ENCODE peak calls at places on chromosome 20, in seven cellular contexts. U is mammary epithelial cell, Q is PC-3, R is K562, H is fibroblast of lung, I is MM.1S, V is HCT116. G is an unnamed sample. For H3K4me1, the result is how much of the 10 kb centered on the place peaks cover.

GRCh38 chr20:32959351-32960221 is 44.6 kb downstream of the SUN5 start:
- DNase-seq in U (no peak), H (no peak), I (no peak), R (peak), V (no peak), Q (no peak), G (no peak)

GRCh38 chr20:58700823-58701222 is 8.2 kb downstream of the NPEPL1 start:
- DNase-seq in I (no peak), R (no peak), U (no peak), V (no peak), H (no peak), Q (no peak), G (no peak)

GRCh38 chr20:47137231-47137865 is 219.2 kb downstream of the ZMYND8 start:
- DNase-seq in I (no peak), R (no peak), Q (no peak), U (no peak), V (no peak), H (peak), G (peak)

GRCh38 chr20:7094438-7094997 is 327.0 kb downstream of the BMP2 start:
- DNase-seq in U (peak), Q (peak), H (peak), R (peak), V (peak), I (peak), G (no peak)

GRCh38 chr20:9839626-9840025 is 750 bp upstream of the PAK5 start:
- DNase-seq in V (no peak), U (peak), Q (no peak), I (no peak), R (no peak), H (no peak), G (no peak)

GRCh38 chr20:32007787-32008616 is 2.2 kb upstream of the CCM2L start:
- DNase-seq in V (no peak), H (no peak), Q (no peak), R (no peak), U (no peak), I (no peak), G (no peak)

GRCh38 chr20:64027981-64028685 is 7.8 kb upstream of the C20orf204 start:
- DNase-seq in H (no peak), R (no peak), U (no peak), I (no peak), V (no peak), Q (no peak), G (no peak)

GRCh38 chr20:34388678-34389077 is 25.6 kb downstream of the ITCH start:
- DNase-seq in Q (no peak), V (no peak), U (no peak), I (no peak), R (no peak), H (no peak), G (no peak)

GRCh38 chr20:3647418-3647817 is 15.8 kb downstream of the GFRA4 start:
- DNase-seq in I (no peak), Q (no peak), V (no peak), R (no peak), U (no peak), H (no peak), G (no peak)

GRCh38 chr20:58850693-58851174 is at the start of gene GNAS-AS1:
- DNase-seq in U (peak), I (peak), V (no peak), Q (no peak), H (peak), R (peak), G (peak)

GRCh38 chr20:916125-916799 is at the start of gene ANGPT4:
- DNase-seq in V (no peak), H (no peak), R (no peak), U (no peak), I (no peak), Q (no peak), G (peak)

GRCh38 chr20:7806831-7807230 is 133.4 kb downstream of the HAO1 start:
- DNase-seq in I (no peak), Q (peak), H (no peak), R (no peak), U (peak), V (no peak), G (no peak)

GRCh38 chr20:61333484-61334108 is 81.5 kb downstream of the CDH4 start:
- DNase-seq in I (no peak), U (no peak), V (no peak), Q (no peak), R (no peak), H (no peak), G (no peak)

GRCh38 chr20:36645353-36645752 is 643 bp downstream of the SLA2 start:
- DNase-seq in H (no peak), I (no peak), Q (no peak), U (no peak), R (no peak), V (no peak), G (no peak)

GRCh38 chr20:11852801-11853200 is 64.9 kb upstream of the BTBD3 start:
- DNase-seq in V (no peak), U (peak), R (no peak), H (peak), I (no peak), Q (peak), G (peak)

GRCh38 chr20:31989030-31989645 is 21.1 kb upstream of the CCM2L start:
- DNase-seq in H (no peak), Q (no peak), R (no peak), V (no peak), U (no peak), I (no peak), G (no peak)

GRCh38 chr20:37385659-37386504 is 39.9 kb downstream of the SRC start:
- DNase-seq in U (no peak), I (no peak), Q (no peak), V (no peak), H (no peak), R (no peak), G (no peak)

GRCh38 chr20:50521221-50521642 is 11.0 kb downstream of the PTPN1 start:
- DNase-seq in U (no peak), V (no peak), R (no peak), Q (no peak), I (no peak), H (no peak), G (no peak)

GRCh38 chr20:63128956-63129355 is 87.0 kb downstream of the YTHDF1 start:
- DNase-seq in Q (no peak), I (no peak), R (no peak), V (no peak), U (no peak), H (no peak), G (no peak)

GRCh38 chr20:49560646-49561045 is 7.3 kb downstream of the PTGIS start:
- DNase-seq in U (no peak), R (no peak), V (no peak), I (no peak), Q (no peak), H (no peak), G (no peak)

GRCh38 chr20:24782801-24783630 is 166.1 kb upstream of the CST7 start:
- DNase-seq in I (no peak), Q (peak), H (no peak), R (no peak), U (no peak), V (no peak), G (no peak)

GRCh38 chr20:25540273-25540672 is 45.1 kb downstream of the NINL start:
- DNase-seq in V (peak), Q (peak), H (no peak), R (no peak), I (peak), U (peak), G (no peak)

GRCh38 chr20:47551841-47552240 is 50.2 kb downstream of the NCOA3 start:
- DNase-seq in U (no peak), V (no peak), I (no peak), Q (no peak), R (no peak), H (no peak), G (no peak)

GRCh38 chr20:53736757-53737403 is 143.2 kb upstream of the ZNF217 start:
- DNase-seq in U (peak), H (no peak), R (no peak), Q (peak), V (no peak), I (peak), G (peak)

GRCh38 chr20:53738945-53739798 is 145.5 kb upstream of the ZNF217 start:
- DNase-seq in H (no peak), U (no peak), I (peak), Q (peak), R (peak), V (no peak), G (no peak)

GRCh38 chr20:53738039-53738944 is 144.7 kb upstream of the ZNF217 start:
- DNase-seq in U (peak), H (peak), I (peak), V (no peak), R (peak), Q (peak), G (peak)

GRCh38 chr20:53736122-53736756 is 142.6 kb upstream of the ZNF217 start:
- DNase-seq in R (no peak), U (peak), H (no peak), V (no peak), I (no peak), Q (peak), G (peak)

GRCh38 chr20:53737404-53738038 is 143.9 kb upstream of the ZNF217 start:
- DNase-seq in Q (peak), V (no peak), H (no peak), I (peak), R (peak), U (peak), G (peak)
- H3K4me3 ChIP-seq in Q (peak), V (no peak), H (no peak), I (peak), R (no peak), U (no peak), G (peak)

GRCh38 chr20:18414140-18414539 is 52.7 kb downstream of the DZANK1 start:
- DNase-seq in U (peak), V (no peak), I (peak), R (no peak), Q (no peak), H (no peak), G (no peak)
- H3K9ac ChIP-seq in U (no peak), V (no peak), I (no peak), R (no peak), Q (no peak), H (no peak), G (peak)

GRCh38 chr20:44643154-44643519 is 8.4 kb downstream of the ADA start:
- DNase-seq in H (no peak), V (no peak), Q (no peak), I (no peak), R (no peak), U (no peak), G (no peak)
- H3K4me1 ChIP-seq in H (under half), V (under half), Q (under half), I (half or more), R (under half), U (under half), G (under half)

DNA sequence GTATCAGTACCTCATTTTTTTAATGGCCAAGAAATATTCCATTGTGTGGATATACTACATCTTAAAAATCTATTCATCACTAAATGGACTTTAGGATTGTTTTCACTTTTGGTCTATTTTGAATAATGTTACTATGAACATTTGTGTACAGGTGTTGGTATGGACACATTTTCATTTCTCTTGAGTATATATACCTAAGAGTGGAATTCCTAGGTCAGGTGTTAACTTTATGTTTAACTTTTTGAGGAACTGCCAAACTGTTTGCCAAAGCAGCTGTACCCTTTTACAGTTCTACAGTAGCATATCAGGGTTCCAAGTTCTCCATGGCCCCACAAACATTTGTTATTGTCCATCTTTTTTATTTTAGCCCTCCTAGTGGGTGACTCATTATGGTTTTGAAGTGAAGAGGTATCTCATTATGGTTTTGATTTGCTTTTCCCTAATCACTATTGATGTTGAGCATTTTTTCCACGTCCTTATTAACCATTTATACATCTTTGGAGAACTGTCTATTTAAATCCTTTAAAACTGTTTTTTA is 28.2 kb downstream of the DSTN start:
- DNase-seq in H (no peak), I (no peak), V (no peak), Q (no peak), R (no peak), U (no peak), G (no peak)
- H3K4me3 ChIP-seq in H (no peak), I (no peak), V (no peak), Q (no peak), R (no peak), U (no peak), G (no peak)

GRCh38 chr20:21708738-21709534 is 3.5 kb downstream of the PAX1 start:
- DNase-seq in V (no peak), I (no peak), U (no peak), H (no peak), Q (no peak), R (no peak), G (no peak)

GRCh38 chr20:21709535-21709904 is 4.1 kb downstream of the PAX1 start:
- DNase-seq in V (no peak), I (no peak), H (no peak), Q (no peak), U (no peak), R (no peak), G (no peak)

GRCh38 chr20:21707267-21707666 is 1.8 kb downstream of the PAX1 start:
- DNase-seq in Q (no peak), U (no peak), R (no peak), V (no peak), H (no peak), I (no peak), G (no peak)

GRCh38 chr20:21706345-21707195 is 1.1 kb downstream of the PAX1 start:
- DNase-seq in V (no peak), I (no peak), H (no peak), U (no peak), R (no peak), Q (no peak), G (no peak)

DNA sequence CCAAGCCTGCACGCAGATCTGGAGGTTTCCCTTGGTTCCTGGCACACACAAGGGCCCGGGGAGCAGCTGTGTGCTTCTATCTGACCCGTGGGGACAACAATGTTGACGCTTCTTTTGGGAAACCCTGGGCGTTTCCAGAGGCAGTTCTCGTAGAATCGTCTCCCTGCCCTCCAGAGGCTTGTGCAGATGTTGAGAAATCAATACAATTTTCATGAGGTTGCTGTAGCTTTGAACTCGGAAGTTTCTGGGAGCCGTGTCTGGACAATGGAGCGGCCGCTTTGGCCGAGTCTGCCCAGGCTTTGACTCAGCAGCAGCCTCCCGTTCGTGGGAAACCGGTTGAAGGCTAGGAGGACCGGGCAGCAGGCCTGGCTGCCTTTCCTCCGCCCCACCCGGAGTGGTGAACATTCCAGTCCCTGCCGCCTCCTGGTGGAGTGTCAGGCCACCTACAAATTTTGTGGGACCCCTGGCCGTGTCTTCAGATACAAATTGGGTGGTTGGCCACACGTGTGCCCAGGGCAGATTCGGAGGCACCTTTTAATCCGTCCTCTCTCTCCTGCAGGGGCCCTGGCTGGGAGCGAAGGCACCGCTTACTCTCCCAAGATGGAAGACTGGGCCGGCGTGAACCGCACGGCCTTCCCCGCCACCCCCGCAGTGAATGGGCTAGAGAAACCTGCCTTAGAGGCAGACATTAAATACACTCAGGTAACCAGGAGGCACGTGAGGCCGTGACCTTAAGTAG is 2.7 kb downstream of the PAX1 start:
- DNase-seq in U (no peak), Q (no peak), V (no peak), H (no peak), I (no peak), R (no peak), G (no peak)
- H3K9ac ChIP-seq in U (no peak), Q (no peak), V (no peak), H (no peak), I (no peak), R (no peak), G (no peak)

GRCh38 chr20:45343867-45344721 is 4.1 kb downstream of the SDC4 start:
- DNase-seq in V (peak), H (peak), I (no peak), R (no peak), U (peak), Q (peak), G (peak)
- H3K4me1 ChIP-seq in V (half or more), H (under half), I (under half), R (half or more), U (half or more), Q (half or more), G (half or more)

GRCh38 chr20:41139227-41140093 is 2.1 kb downstream of the PLCG1 start:
- DNase-seq in R (no peak), I (no peak), U (no peak), V (no peak), H (no peak), Q (no peak), G (peak)
- H3K4me3 ChIP-seq in R (peak), I (no peak), U (peak), V (no peak), H (peak), Q (peak), G (peak)

GRCh38 chr20:23445596-23446217 is 6.2 kb downstream of the CSTL1 start:
- DNase-seq in I (no peak), Q (peak), V (peak), H (peak), U (peak), R (no peak), G (peak)
- H3K9ac ChIP-seq in I (no peak), Q (no peak), V (no peak), H (no peak), U (no peak), R (no peak), G (no peak)

GRCh38 chr20:60257671-60258070 is 299.4 kb downstream of the CDH26 start:
- DNase-seq in R (no peak), I (no peak), Q (no peak), H (no peak), U (no peak), V (no peak), G (no peak)

GRCh38 chr20:60254901-60255411 is 296.7 kb downstream of the CDH26 start:
- DNase-seq in R (no peak), V (no peak), Q (peak), U (peak), H (peak), I (no peak), G (peak)

GRCh38 chr20:60255426-60255825 is 297.2 kb downstream of the CDH26 start:
- DNase-seq in Q (no peak), I (peak), R (no peak), U (no peak), H (no peak), V (no peak), G (no peak)

GRCh38 chr20:60256811-60257210 is 298.6 kb downstream of the CDH26 start:
- DNase-seq in U (no peak), H (no peak), Q (no peak), R (no peak), I (no peak), V (no peak), G (no peak)

DNA sequence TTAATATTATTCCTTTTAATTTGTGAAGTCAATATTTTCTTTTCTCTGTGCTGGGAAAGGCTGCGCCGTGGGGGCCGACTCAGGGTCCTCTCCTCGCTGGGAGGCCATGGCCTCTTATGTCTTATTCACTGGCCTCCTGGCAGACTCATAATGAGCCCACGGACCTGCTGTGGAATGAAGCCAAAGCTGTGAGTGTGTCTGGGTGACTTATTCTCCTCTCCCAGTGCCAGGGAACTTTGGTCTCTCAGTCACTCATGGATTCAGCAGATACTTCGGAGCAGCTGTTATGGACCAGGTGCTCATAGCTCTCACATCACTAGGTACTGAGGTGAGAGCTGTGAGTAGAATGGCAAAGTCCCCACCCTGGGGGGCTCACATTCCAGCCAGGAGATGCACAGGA is 297.6 kb downstream of the CDH26 start:
- DNase-seq in I (no peak), V (no peak), H (no peak), R (no peak), U (no peak), Q (no peak), G (no peak)
- H3K4me1 ChIP-seq in I (under half), V (under half), H (under half), R (under half), U (under half), Q (under half), G (under half)

GRCh38 chr20:18506744-18507143 is 996 bp upstream of the SEC23B start:
- DNase-seq in I (no peak), V (no peak), U (peak), H (no peak), Q (no peak), R (no peak), G (no peak)

GRCh38 chr20:18507218-18508191 is at the start of gene SEC23B:
- DNase-seq in Q (peak), V (peak), H (peak), R (peak), I (peak), U (peak), G (peak)

GRCh38 chr20:18504479-18505060 is 3.2 kb upstream of the SEC23B start:
- DNase-seq in V (no peak), I (no peak), Q (no peak), H (peak), R (no peak), U (no peak), G (no peak)
- H3K4me3 ChIP-seq in V (no peak), I (no peak), Q (no peak), H (no peak), R (no peak), U (no peak), G (peak)

G was measured in adipocyte.